ENCODE peak calls at places on chromosome 7, in eight cellular contexts. M, E, Z, B, S, V, P and H are unnamed samples.

GRCh38 chr7:118573065-118573464 is 348.6 kb downstream of the ANKRD7 start:
- DNase-seq in Z (no peak), S (no peak), P (peak), V (no peak), E (no peak), M (no peak), B (peak), H (peak)

GRCh38 chr7:51126813-51127617 is 189.6 kb downstream of the COBL start:
- DNase-seq in S (no peak), P (no peak), V (no peak), E (no peak), Z (no peak), M (no peak), B (no peak), H (no peak)

GRCh38 chr7:157238087-157238486 is 98.7 kb upstream of the DNAJB6 start:
- DNase-seq in S (peak), E (no peak), B (no peak), M (no peak), V (no peak), Z (no peak), P (no peak), H (no peak)

GRCh38 chr7:101134399-101134980 is 7.6 kb downstream of the SERPINE1 start:
- DNase-seq in E (no peak), P (no peak), B (no peak), S (no peak), V (no peak), M (no peak), Z (no peak), H (no peak)

GRCh38 chr7:135801045-135801693 is 52.6 kb upstream of the FAM180A start:
- DNase-seq in S (peak), P (peak), V (no peak), B (peak), E (peak), M (no peak), Z (peak), H (peak)

GRCh38 chr7:126702242-126703016 is 550.3 kb downstream of the GRM8 start:
- DNase-seq in S (no peak), P (no peak), V (no peak), E (no peak), M (no peak), B (no peak), Z (no peak), H (no peak)

GRCh38 chr7:131225619-131226101 is 102.0 kb upstream of the MKLN1 start:
- DNase-seq in B (peak), P (peak), Z (peak), V (peak), S (peak), M (peak), E (no peak), H (peak)

GRCh38 chr7:75712517-75713361 is 26.0 kb downstream of the HIP1 start:
- DNase-seq in P (no peak), S (no peak), E (no peak), B (no peak), M (no peak), Z (no peak), V (no peak), H (no peak)

GRCh38 chr7:73623798-73624668 is at the start of gene MLXIPL:
- DNase-seq in E (peak), S (peak), B (peak), P (peak), M (peak), Z (no peak), V (peak), H (peak)

GRCh38 chr7:88922944-88923343 is 127.4 kb upstream of the TEX47 start:
- DNase-seq in B (no peak), Z (no peak), M (no peak), P (no peak), E (no peak), S (no peak), V (no peak), H (no peak)

GRCh38 chr7:139523199-139523941 is at the start of gene CLEC2L:
- DNase-seq in P (peak), E (no peak), B (no peak), S (no peak), V (no peak), M (no peak), Z (no peak), H (no peak)

GRCh38 chr7:37342170-37342569 is 106.5 kb downstream of the ELMO1 start:
- DNase-seq in P (no peak), M (no peak), V (no peak), B (no peak), S (no peak), Z (no peak), E (no peak), H (no peak)

GRCh38 chr7:37337522-37337921 is 111.1 kb downstream of the ELMO1 start:
- DNase-seq in E (no peak), B (no peak), M (no peak), S (no peak), Z (no peak), V (no peak), P (no peak), H (no peak)

GRCh38 chr7:37344886-37345579 is 103.6 kb downstream of the ELMO1 start:
- DNase-seq in Z (no peak), B (no peak), V (no peak), S (no peak), M (no peak), P (no peak), E (no peak), H (no peak)

GRCh38 chr7:37342665-37343471 is 105.8 kb downstream of the ELMO1 start:
- DNase-seq in Z (no peak), S (no peak), B (no peak), P (no peak), E (no peak), M (no peak), V (no peak), H (no peak)

GRCh38 chr7:37341033-37341630 is 107.5 kb downstream of the ELMO1 start:
- DNase-seq in V (no peak), B (no peak), M (no peak), P (no peak), E (no peak), S (no peak), Z (no peak), H (no peak)
- H3K4me3 ChIP-seq in V (no peak), B (no peak), M (no peak), P (no peak), E (no peak), S (no peak), Z (no peak), H (no peak)

DNA sequence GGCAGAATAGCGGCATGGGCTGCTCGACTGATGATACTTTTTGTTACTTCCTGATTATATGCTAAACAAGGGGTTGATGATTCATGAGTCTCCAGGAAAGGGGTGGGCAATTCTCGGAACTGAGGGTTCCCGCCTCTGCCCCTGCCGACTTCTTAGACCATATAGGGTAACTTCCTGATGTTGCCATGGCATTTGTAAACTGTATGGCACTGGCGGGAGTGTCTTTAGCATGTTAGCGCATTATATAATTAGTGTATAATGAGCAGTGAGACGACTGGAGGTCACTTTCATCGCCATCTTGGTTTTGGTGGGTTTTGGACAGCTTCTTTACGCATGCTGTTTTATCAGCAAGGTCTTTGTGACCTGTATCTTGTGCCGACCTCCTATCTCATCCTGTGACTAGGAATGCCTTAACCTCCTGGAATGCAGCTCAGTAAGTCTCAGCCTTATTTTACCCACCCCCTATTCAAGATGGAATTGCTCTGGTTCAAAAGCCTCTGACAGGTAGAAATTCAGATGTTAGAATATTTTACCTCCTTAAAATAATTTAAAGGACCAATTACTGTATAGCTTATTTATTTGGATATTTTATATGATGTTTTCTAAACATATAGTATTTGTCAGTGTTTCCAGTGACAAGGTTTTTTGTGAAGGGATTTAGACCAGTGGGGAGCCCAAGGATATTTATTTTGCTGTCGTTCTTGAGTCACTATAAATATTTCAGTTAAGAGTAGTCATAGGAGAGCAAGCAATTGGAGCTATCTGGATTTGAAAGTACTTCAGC is 90.1 kb upstream of the PIK3CG start:
- DNase-seq in E (peak), B (no peak), Z (peak), P (no peak), M (no peak), V (no peak), S (peak), H (no peak)
- H3K27ac ChIP-seq in E (peak), B (no peak), Z (peak), P (no peak), M (no peak), V (no peak), S (peak), H (no peak)

GRCh38 chr7:143906176-143906575 is 4.2 kb upstream of the TCAF1 start:
- DNase-seq in Z (no peak), V (peak), B (no peak), M (no peak), P (no peak), S (no peak), E (no peak), H (no peak)

GRCh38 chr7:143898810-143899209 is 3.2 kb downstream of the TCAF1 start:
- DNase-seq in Z (no peak), P (no peak), B (no peak), S (no peak), M (no peak), V (no peak), E (no peak), H (no peak)

GRCh38 chr7:143900230-143900766 is 1.7 kb downstream of the TCAF1 start:
- DNase-seq in S (no peak), V (no peak), Z (peak), B (no peak), P (no peak), E (no peak), M (no peak), H (no peak)

GRCh38 chr7:143901360-143901709 is 641 bp downstream of the TCAF1 start:
- DNase-seq in P (peak), S (no peak), E (no peak), V (peak), Z (peak), B (peak), M (peak), H (peak)

DNA sequence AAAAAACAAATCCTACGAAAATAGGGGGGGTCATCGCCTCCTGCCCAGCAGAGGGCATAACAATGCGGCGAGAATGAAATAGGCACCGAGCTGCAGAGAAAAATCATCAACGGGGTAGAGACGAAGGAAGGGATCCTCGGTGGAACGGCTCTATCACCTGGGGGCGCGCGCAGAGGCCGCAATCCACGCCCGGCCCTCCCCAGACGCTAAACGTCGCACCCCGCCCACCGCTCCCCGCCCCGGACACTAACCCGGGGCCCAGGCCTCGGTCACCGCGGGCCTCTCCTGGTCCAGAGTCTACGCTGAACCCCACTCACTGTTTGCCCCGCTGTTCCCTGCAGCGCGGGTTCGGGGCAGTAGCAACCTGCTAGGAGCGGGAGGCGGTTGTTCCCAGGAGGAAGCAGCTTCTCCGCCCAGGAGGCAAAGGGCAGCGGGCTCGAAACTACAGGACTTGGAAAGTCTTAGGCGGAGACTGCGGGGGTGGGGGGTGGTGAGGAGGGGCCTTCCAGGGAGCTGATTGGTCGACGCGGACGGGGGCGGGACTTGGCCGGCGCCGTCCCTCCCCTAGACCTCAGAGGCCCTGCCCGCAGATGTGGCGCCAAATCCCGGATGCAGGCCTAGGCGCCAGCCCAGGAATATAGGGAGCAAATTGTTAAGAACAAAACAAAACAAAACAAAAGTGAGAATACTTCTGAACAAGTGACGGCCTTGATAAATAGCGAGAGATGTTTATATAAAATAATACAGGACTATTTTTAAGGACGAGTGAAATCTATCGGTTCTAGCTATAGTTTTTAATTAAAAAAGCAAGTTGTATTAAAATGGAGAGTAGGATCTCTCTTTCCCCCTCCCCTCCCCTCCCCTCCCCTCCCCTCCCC is at the start of gene TCAF1:
- DNase-seq in E (peak), M (peak), S (peak), B (peak), P (peak), Z (peak), V (peak), H (peak)
- TF ChIP-seq POLR2A in E (peak), M (peak), S (peak), B (peak), P (peak), Z (peak), V (peak), H (no peak)

GRCh38 chr7:143284591-143285453 is at the start of gene TMEM139:
- DNase-seq in S (no peak), M (no peak), E (no peak), B (no peak), P (peak), Z (no peak), V (no peak), H (no peak)
- H3K4me3 ChIP-seq in S (no peak), M (no peak), E (peak), B (no peak), P (no peak), Z (no peak), V (no peak), H (no peak)

GRCh38 chr7:151824285-151824950 is 52.5 kb downstream of the PRKAG2 start:
- DNase-seq in P (no peak), M (no peak), S (no peak), E (no peak), Z (no peak), B (no peak), V (no peak), H (no peak)
- H3K27ac ChIP-seq in P (no peak), M (peak), S (no peak), E (no peak), Z (no peak), B (no peak), V (peak), H (no peak)

DNA sequence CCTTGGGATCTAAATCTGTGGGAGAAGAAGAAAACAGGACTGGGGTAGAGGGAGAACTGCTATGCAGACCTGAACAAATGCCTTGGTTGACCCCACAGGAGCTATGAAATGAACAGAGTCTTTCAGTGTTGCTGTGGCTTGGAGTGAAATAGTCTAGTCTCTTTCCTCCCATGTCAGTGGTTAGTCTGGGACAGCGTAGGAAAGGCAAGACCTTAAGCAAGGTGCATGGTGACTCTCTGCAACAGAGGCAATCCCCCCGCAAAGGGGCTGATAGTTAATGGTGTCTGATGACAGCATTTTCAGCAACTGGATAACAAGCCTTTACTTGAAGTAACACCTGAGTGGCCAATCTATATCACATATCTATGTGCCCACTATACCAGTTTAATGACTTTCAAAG is 62.3 kb downstream of the ARL4A start:
- DNase-seq in V (no peak), B (no peak), P (no peak), S (no peak), E (no peak), M (no peak), Z (no peak), H (no peak)
- TF ChIP-seq POLR2A in V (no peak), B (no peak), P (no peak), S (no peak), E (no peak), M (no peak), Z (no peak), H (no peak)

GRCh38 chr7:46291064-46291463 is 370.0 kb upstream of the IGFBP3 start:
- DNase-seq in B (no peak), V (no peak), E (no peak), P (no peak), Z (peak), M (no peak), S (no peak), H (no peak)
- H3K4me3 ChIP-seq in B (no peak), V (no peak), E (no peak), P (no peak), Z (no peak), M (no peak), S (no peak), H (no peak)

GRCh38 chr7:26868841-26869505 is 4.6 kb upstream of the SKAP2 start:
- DNase-seq in P (no peak), E (peak), M (no peak), Z (peak), V (no peak), S (peak), B (no peak), H (no peak)
- H3K27ac ChIP-seq in P (no peak), E (no peak), M (no peak), Z (no peak), V (no peak), S (no peak), B (no peak), H (no peak)

DNA sequence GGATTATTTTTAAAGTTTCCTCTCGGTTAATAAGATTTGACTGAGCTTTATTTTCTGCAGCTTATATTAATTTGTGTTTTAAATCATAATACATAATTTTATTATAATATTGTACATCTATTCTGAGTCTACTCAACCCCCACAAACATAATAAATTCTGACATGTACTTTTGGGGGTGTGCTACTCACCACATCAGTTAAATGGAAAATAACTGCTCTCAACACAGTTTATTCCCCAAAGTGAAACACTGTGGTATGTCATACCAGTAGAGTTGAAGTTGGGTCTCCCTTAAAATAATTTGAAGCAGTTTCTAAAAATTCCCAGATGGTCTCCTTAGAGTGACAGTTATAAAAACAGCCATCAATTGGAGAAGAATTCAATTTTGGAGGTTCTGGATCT is 463.2 kb downstream of the PHTF2 start:
- DNase-seq in E (no peak), P (no peak), V (no peak), S (no peak), Z (no peak), M (no peak), B (no peak), H (no peak)
- TF ChIP-seq POLR2A in E (no peak), P (no peak), V (no peak), S (no peak), Z (no peak), M (no peak), B (no peak), H (no peak)

GRCh38 chr7:96189129-96189815 is 132.6 kb downstream of the SLC25A13 start:
- DNase-seq in E (no peak), M (no peak), Z (no peak), V (no peak), P (no peak), B (no peak), S (no peak), H (no peak)
- H3K4me3 ChIP-seq in E (no peak), M (no peak), Z (no peak), V (no peak), P (no peak), B (no peak), S (no peak), H (no peak)